ENCODE peak calls at places on chromosomes 6 and 20, in four cellular contexts. V is IMR-90, D is H9, G is H1. Z is an unnamed sample.

GRCh38 chr20:48157970-48158369 is 372.7 kb upstream of the SULF2 start:
- DNase-seq in G (no peak), D (no peak), V (no peak), Z (no peak)

GRCh38 chr6:18243302-18243893 is 20.9 kb downstream of the DEK start:
- DNase-seq in D (no peak), G (no peak), V (no peak), Z (no peak)

GRCh38 chr20:4150095-4150492 is 134.7 kb upstream of the RNF24 start:
- DNase-seq in D (no peak), G (no peak), V (peak; percentile 64), Z (no peak)

GRCh38 chr6:56686429-56686828 is 43.7 kb upstream of the DST start:
- DNase-seq in D (no peak), V (no peak), G (no peak), Z (no peak)

GRCh38 chr6:39898625-39899024 is 35.6 kb downstream of the MOCS1 start:
- DNase-seq in G (no peak), V (no peak), D (no peak), Z (no peak)

GRCh38 chr6:41286544-41287346 is at the start of gene TREM1:
- DNase-seq in G (no peak), V (peak; percentile 51), D (no peak), Z (peak; percentile 63)

GRCh38 chr20:4439461-4439860 is 282.2 kb upstream of the PRND start:
- DNase-seq in D (no peak), V (no peak), G (no peak), Z (no peak)

GRCh38 chr6:39426057-39426592 is 103.6 kb upstream of the KCNK16 start:
- DNase-seq in G (no peak), D (no peak), V (peak; percentile 33), Z (peak; percentile 32)

GRCh38 chr6:143074101-143074500 is 13.4 kb downstream of the AIG1 start:
- DNase-seq in D (no peak), V (no peak), G (no peak), Z (no peak)

GRCh38 chr6:18280084-18280483 is 15.8 kb upstream of the DEK start:
- DNase-seq in G (no peak), V (no peak), D (no peak), Z (no peak)

GRCh38 chr20:49450281-49450707 is 32.2 kb downstream of the KCNB1 start:
- DNase-seq in D (peak; percentile 46), G (no peak), V (no peak), Z (no peak)

GRCh38 chr6:166006593-166007301 is 160.9 kb downstream of the TBXT start:
- DNase-seq in D (no peak), G (no peak), V (peak; percentile 89), Z (peak; percentile 45)

GRCh38 chr6:89530982-89531381 is 98.0 kb downstream of the ANKRD6 start:
- DNase-seq in V (no peak), D (no peak), G (no peak), Z (no peak)

GRCh38 chr6:156378853-156379252 is 398.3 kb upstream of the ARID1B start:
- DNase-seq in V (no peak), G (no peak), D (no peak), Z (peak; percentile 64)

GRCh38 chr6:159094444-159095252 is 49.9 kb upstream of the TAGAP start:
- DNase-seq in G (no peak), V (no peak), D (no peak), Z (no peak)

GRCh38 chr20:20450461-20451027 is 82.6 kb downstream of the INSM1 start:
- DNase-seq in D (no peak), V (no peak), G (no peak), Z (no peak)

GRCh38 chr6:129486333-129486732 is 223.6 kb downstream of the ARHGAP18 start:
- DNase-seq in D (no peak), G (no peak), V (no peak), Z (no peak)

GRCh38 chr6:19731286-19731685 is 105.9 kb upstream of the ID4 start:
- DNase-seq in V (peak; percentile 93), D (no peak), G (no peak), Z (no peak)

GRCh38 chr20:1674361-1674760 is 16.8 kb upstream of the SIRPG start:
- DNase-seq in D (no peak), V (no peak), G (no peak), Z (no peak)

GRCh38 chr6:111750753-111751684 is 122.2 kb downstream of the FYN start:
- DNase-seq in D (peak; percentile 72), G (peak; percentile 41), V (peak; percentile 65), Z (peak; percentile 79)

GRCh38 chr6:38973178-38974057 is 75.2 kb upstream of the GLP1R start:
- DNase-seq in G (no peak), V (peak; percentile 79), D (no peak), Z (peak; percentile 68)

GRCh38 chr6:33264015-33264414 is 7.7 kb downstream of the VPS52 start:
- DNase-seq in V (no peak), D (no peak), G (no peak), Z (no peak)

GRCh38 chr6:43762410-43762768 is 7.6 kb upstream of the VEGFA start:
- DNase-seq in V (no peak), G (no peak), D (no peak), Z (no peak)

GRCh38 chr6:13495818-13496217 is 8.4 kb upstream of the GFOD1 start:
- DNase-seq in D (no peak), G (no peak), V (no peak), Z (no peak)

GRCh38 chr6:125477849-125478248 is 176.1 kb upstream of the HDDC2 start:
- DNase-seq in V (no peak), D (no peak), G (no peak), Z (peak; percentile 63)

GRCh38 chr6:157554747-157555146 is 173.8 kb downstream of the ZDHHC14 start:
- DNase-seq in D (no peak), G (no peak), V (no peak), Z (no peak)

GRCh38 chr20:51221791-51222408 is 199.0 kb upstream of the KCNG1 start:
- DNase-seq in D (peak; percentile 72), G (peak; percentile 23), V (peak; percentile 68), Z (peak; percentile 97)

GRCh38 chr6:47083586-47084047 is 41.5 kb upstream of the ADGRF1 start:
- DNase-seq in V (peak; percentile 36), D (no peak), G (no peak), Z (no peak)

GRCh38 chr20:59032023-59032712 is at the start of gene ATP5F1E:
- DNase-seq in V (peak; percentile 89), G (peak; percentile 50), D (peak; percentile 96), Z (peak; percentile 97)

GRCh38 chr6:41428402-41428994 is 93.1 kb downstream of the NCR2 start:
- DNase-seq in G (no peak), D (no peak), V (no peak), Z (no peak)

GRCh38 chr6:21163110-21163837 is 430.3 kb upstream of the SOX4 start:
- DNase-seq in G (no peak), V (peak; percentile 79), D (no peak), Z (no peak)
- H4K5ac ChIP-seq in G (no peak overlapping the region), V (no peak overlapping the region), D (no peak overlapping the region), Z (no peak overlapping the region)

GRCh38 chr6:142015011-142015410 is 117.7 kb upstream of the GJE1 start:
- DNase-seq in G (no peak), D (peak; percentile 45), V (no peak), Z (peak; percentile 98)
- H3K27ac ChIP-seq in G (peak overlapping the region; percentile 48), D (peak overlapping the region; percentile 94), V (peak overlapping the region; percentile 56), Z (peak overlapping the region; percentile 96)

DNA sequence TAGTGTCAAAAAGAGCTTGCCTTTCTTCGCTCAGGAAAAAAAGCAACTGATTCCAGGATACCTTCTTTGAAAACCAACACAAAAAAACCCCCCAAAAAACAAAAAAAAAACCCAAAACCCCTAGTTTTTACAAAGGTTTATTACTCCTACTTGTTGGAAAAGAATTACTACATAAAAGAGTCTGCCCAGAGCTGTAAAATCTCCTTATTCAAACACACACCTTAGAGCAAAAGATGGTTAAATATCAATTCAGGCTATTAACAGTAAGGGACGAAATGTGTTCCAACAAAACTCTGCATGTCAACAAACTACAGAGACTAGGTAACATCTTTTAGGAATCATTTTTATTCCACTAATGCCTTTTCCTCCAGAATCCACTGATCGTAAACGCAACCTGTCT is 42.7 kb downstream of the BCAS1 start:
- DNase-seq in V (no peak), D (no peak), G (no peak), Z (no peak)
- H4K5ac ChIP-seq in V (no peak overlapping the region), D (no peak overlapping the region), G (no peak overlapping the region), Z (no peak overlapping the region)

DNA sequence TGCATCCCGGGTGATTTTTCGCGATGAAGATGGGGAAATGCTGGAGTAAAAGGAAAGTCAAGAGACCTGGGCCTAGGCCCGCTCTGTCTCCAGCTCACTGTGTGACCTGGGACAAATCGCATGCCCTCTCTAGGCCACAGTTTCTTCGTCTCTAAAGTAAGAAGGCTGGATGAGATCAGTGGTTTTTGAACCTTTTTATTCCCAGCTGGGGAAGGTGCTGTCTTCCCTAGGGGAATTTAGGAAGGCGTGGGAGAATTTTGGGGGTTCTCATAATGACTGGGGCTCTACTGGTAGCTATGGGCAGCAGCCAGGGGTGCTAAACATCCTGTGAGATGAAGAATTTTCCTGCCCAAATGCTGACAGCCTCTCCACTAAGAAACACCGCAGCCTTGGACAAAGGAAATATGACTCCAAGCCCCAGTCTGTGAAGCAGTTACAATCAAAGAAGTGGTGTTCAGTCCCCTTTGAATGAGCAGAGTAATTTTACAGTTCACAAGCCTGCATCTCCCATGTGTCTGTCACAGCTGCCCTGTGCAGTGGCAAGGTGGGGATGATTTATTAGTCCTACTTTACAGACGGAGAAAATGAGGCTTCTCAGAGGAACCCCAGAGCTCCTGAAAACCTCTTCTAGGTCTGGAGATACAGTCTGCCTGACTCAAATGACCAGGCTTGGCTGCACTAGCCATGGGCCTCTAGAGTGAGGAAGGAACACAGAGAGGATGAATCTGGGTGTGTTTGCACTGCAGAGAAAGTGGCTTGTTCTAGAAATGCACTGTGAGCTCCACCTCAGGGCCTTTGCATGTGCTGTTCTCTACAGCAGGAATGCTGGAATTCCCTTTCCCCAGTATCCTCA is 57.2 kb downstream of the RAB44 start:
- DNase-seq in G (no peak), D (no peak), V (no peak), Z (no peak)
- H3K27ac ChIP-seq in G (no peak overlapping the region), D (no peak overlapping the region), V (no peak overlapping the region), Z (no peak overlapping the region)

DNA sequence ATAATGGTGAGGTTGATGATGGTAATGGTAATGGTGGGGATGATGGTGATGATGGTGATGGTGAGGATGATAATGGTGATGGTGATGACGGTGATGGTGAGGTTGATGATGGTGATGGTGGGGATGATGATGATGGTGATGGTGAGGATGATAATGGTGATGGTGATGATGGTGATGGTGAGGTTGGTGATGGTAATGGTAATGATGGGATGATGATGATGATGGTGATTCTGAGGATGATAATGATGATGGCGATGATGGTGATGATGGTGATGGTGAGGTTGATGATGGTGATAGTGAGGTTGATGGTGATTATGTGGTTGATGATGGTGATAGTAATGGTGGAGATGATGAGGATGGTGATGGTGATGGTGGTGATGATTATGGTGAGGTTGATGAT is 9.7 kb downstream of the BPI start:
- DNase-seq in G (no peak), V (no peak), D (no peak), Z (no peak)
- H4K5ac ChIP-seq in G (no peak overlapping the region), V (no peak overlapping the region), D (no peak overlapping the region), Z (no peak overlapping the region)

GRCh38 chr20:35327074-35327976 is 35.1 kb upstream of the FAM83C start:
- DNase-seq in G (no peak), D (no peak), V (peak; percentile 46), Z (no peak)
- H3K27ac ChIP-seq in G (no peak overlapping the region), D (no peak overlapping the region), V (peak overlapping the region; percentile 28), Z (no peak overlapping the region)

DNA sequence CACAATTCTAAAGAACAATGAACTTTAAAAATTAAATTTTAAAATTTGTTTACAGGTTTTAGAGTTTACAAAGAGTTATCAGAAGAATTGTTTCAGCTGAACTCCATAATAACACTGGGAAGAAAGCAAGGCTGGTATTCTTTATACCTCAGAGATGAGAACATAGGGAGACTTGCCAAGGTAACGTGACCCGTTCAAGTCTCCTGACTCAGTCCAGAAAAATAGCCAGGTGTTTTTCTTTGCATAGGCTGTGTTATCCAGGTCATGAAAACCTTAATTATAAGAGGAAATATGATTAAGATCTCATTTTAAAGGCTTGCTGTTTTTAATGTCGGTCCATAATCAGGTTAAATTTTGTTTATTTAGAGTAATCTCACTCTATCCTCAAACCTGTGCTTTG is 8.5 kb upstream of the C6orf141 start:
- DNase-seq in D (no peak), V (no peak), G (no peak), Z (no peak)
- H4K5ac ChIP-seq in D (no peak overlapping the region), V (no peak overlapping the region), G (no peak overlapping the region), Z (no peak overlapping the region)

Z was measured in mesendoderm.